ENCODE peak calls at places on chromosomes 4 and X, in four cellular contexts. V is GM12878, B is HepG2, H is K562. Q is an unnamed sample.

GRCh38 chr4:140296335-140296753 is 77.1 kb upstream of the SCOC start:
- DNase-seq in V (no peak), B (peak; percentile 6), H (no peak), Q (peak; percentile 42)

GRCh38 chr4:82865592-82865991 is 25.4 kb downstream of the SEC31A start:
- DNase-seq in V (no peak), B (peak; percentile 27), H (no peak), Q (no peak)

GRCh38 chrX:39938466-39938865 is 159.3 kb downstream of the BCOR start:
- DNase-seq in V (no peak), B (no peak), H (no peak), Q (no peak)

GRCh38 chrX:151789179-151789800 is 54.7 kb downstream of the CNGA2 start:
- DNase-seq in V (no peak), B (no peak), H (no peak), Q (no peak)

GRCh38 chrX:115029869-115030564 is 12.6 kb upstream of the IL13RA2 start:
- DNase-seq in V (no peak), B (no peak), H (no peak), Q (no peak)

GRCh38 chrX:115373308-115373707 is 83.8 kb downstream of the LUZP4 start:
- DNase-seq in V (no peak), B (no peak), H (no peak), Q (no peak)

GRCh38 chrX:51643377-51643776 is 24.7 kb upstream of the CENPVL3 start:
- DNase-seq in V (no peak), B (no peak), H (no peak), Q (no peak)

GRCh38 chr4:15682340-15682725 is 706 bp downstream of the FAM200B start:
- DNase-seq in V (no peak), B (no peak), H (no peak), Q (no peak)

GRCh38 chrX:645024-645376 is 14.4 kb downstream of the SHOX start:
- DNase-seq in V (no peak), B (no peak), H (no peak), Q (no peak)

GRCh38 chr4:86026720-86027119 is 333.1 kb downstream of the MAPK10 start:
- DNase-seq in V (no peak), B (no peak), H (no peak), Q (peak; percentile 34)

GRCh38 chr4:74635074-74635473 is 159.2 kb downstream of the BTC start:
- DNase-seq in V (no peak), B (no peak), H (no peak), Q (no peak)

DNA sequence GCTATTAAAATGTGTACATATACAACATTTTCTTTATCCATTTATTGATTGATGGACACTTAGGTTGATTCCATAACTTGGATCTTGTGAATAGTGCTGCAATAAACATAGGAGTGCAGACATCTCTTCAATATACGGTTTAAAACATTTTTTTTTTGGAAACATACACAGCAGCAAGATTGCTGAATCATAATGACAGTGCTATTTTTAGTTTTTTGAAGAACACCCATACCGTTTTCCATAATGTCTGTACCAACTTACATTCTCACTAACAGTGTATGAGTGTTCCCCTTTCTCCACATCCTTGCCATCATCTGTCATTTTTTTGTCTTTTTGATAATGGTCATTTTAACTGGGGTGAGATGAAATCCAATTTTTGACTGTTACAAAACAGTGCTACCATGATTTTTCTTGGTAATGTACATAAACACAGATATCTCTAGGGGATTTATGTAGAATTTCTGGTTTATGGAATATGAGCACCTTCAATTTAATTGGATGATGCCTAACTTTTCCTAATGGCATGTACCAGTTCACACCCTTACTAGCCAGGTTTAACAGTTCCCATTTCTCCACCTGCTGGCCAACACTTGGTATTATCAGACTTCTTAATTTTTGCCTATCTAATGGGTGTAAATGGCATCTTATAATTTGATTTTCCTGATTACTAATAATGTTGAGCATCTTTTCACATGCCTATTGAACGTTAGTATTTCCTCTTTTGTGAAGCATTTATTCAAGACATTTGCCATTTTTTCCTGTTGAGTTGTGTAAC is 21.0 kb upstream of the TMSB15B start:
- DNase-seq in V (no peak), B (no peak), H (peak; percentile 25), Q (peak; percentile 34)
- TF ChIP-seq FOXM1 in V (no peak), B (no peak), H (no peak), Q (no peak)

GRCh38 chr4:60757986-60758385 is 442.1 kb upstream of the ADGRL3 start:
- DNase-seq in V (no peak), B (no peak), H (no peak), Q (no peak)
- TF ChIP-seq BHLHE40 in V (no peak), B (no peak), H (no peak), Q (no peak)

DNA sequence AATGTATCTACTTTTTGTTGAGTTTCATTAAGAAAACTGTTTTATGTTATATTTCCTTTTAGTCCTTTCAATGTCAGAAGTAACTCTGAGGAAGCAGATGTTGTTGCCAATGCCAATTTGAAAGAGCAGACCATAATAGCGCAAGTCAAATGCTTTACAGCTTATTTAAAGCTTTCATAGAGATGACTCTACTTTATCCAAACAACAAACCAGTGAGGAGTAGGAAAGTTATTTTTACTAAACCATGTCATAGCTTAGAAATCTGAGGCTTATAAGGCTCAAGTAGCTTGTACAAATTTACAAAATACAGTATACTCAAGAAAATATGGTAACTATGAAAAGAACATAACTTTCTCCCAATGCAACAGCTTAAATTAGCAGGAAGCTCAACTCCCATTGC is 40.1 kb upstream of the SPOCK3 start:
- DNase-seq in V (no peak), B (no peak), H (no peak), Q (no peak)
- TF ChIP-seq FOXM1 in V (no peak), B (no peak), H (no peak), Q (no peak)

GRCh38 chr4:94256833-94257232 is 49.2 kb downstream of the SMARCAD1 start:
- DNase-seq in V (no peak), B (peak; percentile 2), H (no peak), Q (no peak)
- TF ChIP-seq BHLHE40 in V (no peak), B (no peak), H (no peak), Q (no peak)

GRCh38 chrX:2499507-2499906 is 1.3 kb downstream of the DHRSX start:
- DNase-seq in V (no peak), B (no peak), H (no peak), Q (no peak)

GRCh38 chrX:2498781-2499302 is 1.9 kb downstream of the DHRSX start:
- DNase-seq in V (no peak), B (peak; percentile 65), H (no peak), Q (no peak)

GRCh38 chrX:2492536-2493218 is 8.1 kb downstream of the DHRSX start:
- DNase-seq in V (no peak), B (no peak), H (no peak), Q (no peak)

GRCh38 chrX:2497961-2498780 is 2.6 kb downstream of the DHRSX start:
- DNase-seq in V (no peak), B (peak; percentile 97), H (no peak), Q (no peak)

DNA sequence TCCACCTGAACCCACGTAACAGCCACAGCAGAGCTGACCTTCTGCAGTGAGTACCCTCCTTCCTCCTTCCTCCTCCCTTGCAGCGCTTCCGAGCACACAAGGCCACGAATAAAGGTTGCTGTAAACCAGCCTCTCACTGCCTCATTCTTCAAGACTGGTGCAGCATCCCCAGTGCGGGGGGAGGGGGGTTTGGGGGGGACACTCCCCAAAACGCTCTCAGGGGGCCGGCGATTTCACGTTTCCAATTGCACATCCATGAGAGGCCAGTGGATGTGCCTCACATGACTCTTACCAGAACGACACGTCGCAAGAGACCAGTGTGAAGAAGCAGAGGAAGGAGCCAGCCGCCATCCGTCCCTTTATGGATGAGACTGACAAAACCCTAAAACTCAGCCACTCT is 5.2 kb downstream of the DHRSX start:
- DNase-seq in V (no peak), B (no peak), H (no peak), Q (no peak)
- TF ChIP-seq FOXM1 in V (no peak), B (no peak), H (no peak), Q (no peak)